ENCODE peak calls at places on chromosome 22, in four cellular contexts. O is H9, X is brain microvascular endothelial cell, F is endodermal cell. S is an unnamed sample.

GRCh38 chr22:24952837-24953293 is 349 bp downstream of the KIAA1671 start:
- DNase-seq in O (peak; percentile 81), X (peak; percentile 52), F (peak; percentile 90), S (peak; percentile 44)

GRCh38 chr22:36687516-36687915 is 16.0 kb downstream of the CACNG2 start:
- DNase-seq in O (no peak), X (no peak), F (no peak), S (no peak)

GRCh38 chr22:26589367-26589844 is 526 bp downstream of the TPST2 start:
- DNase-seq in O (no peak), X (no peak), F (peak; percentile 82), S (no peak)

GRCh38 chr22:23398701-23399366 is 181.3 kb downstream of the IGLL1 start:
- DNase-seq in O (no peak), X (no peak), F (no peak), S (no peak)

GRCh38 chr22:37906364-37907008 is 389 bp downstream of the MICALL1 start:
- DNase-seq in O (no peak), X (no peak), F (no peak), S (no peak)

GRCh38 chr22:36743591-36744412 is 32.1 kb downstream of the IFT27 start:
- DNase-seq in O (peak; percentile 22), X (no peak), F (peak; percentile 38), S (no peak)

GRCh38 chr22:50445071-50445879 is 29.6 kb downstream of the SBF1 start:
- DNase-seq in O (no peak), X (no peak), F (no peak), S (no peak)

GRCh38 chr22:32005453-32005852 is 37.6 kb upstream of the SLC5A1 start:
- DNase-seq in O (no peak), X (peak; percentile 45), F (no peak), S (no peak)

GRCh38 chr22:49433717-49434611 is 393.7 kb downstream of the BRD1 start:
- DNase-seq in O (peak; percentile 71), X (no peak), F (peak; percentile 85), S (no peak)

GRCh38 chr22:31393890-31394289 is 5.5 kb upstream of the DRG1 start:
- DNase-seq in O (no peak), X (peak; percentile 9), F (no peak), S (no peak)

GRCh38 chr22:41485033-41485432 is 16.1 kb downstream of the ACO2 start:
- DNase-seq in O (no peak), X (no peak), F (no peak), S (no peak)

GRCh38 chr22:18965526-18966421 is 29.7 kb upstream of the PRODH start:
- DNase-seq in O (no peak), X (no peak), F (no peak), S (no peak)

GRCh38 chr22:36386900-36387663 is 685 bp downstream of the MYH9 start:
- DNase-seq in O (no peak), X (no peak), F (peak; percentile 53), S (no peak)

GRCh38 chr22:45212306-45212709 is 28.4 kb downstream of the KIAA0930 start:
- DNase-seq in O (no peak), X (peak; percentile 91), F (peak; percentile 87), S (peak; percentile 84)

GRCh38 chr22:25818541-25818940 is 76.6 kb downstream of the MYO18B start:
- DNase-seq in O (no peak), X (no peak), F (no peak), S (no peak)

GRCh38 chr22:25403752-25404471 is 160.6 kb upstream of the GRK3 start:
- DNase-seq in O (no peak), X (no peak), F (peak; percentile 72), S (no peak)

DNA sequence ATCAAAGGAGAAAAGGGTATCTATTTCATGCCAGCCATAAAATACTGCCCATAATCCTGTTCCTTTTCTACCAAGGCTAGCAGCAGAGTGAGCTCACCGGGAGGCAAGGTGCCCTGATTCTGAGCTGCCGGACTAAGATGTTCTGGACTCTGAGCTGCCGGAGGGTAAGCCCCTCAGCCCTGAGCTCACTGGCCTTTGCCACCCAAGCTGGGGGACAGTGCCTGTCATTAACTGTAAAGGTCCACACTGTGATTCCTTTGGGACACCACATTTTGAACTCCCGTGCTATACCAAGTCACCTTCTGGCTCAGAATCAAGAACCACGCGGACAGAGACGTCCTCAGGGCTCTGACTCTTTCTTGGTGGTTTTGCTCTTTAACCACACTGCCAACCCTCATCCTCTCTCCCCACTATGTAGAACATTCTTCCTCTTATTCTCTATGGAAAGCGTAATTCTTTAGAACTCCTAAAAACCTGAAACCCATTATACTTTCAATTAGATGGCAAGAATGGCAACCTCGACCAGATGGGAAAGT is 88.4 kb upstream of the BID start:
- DNase-seq in O (no peak), X (no peak), F (no peak), S (no peak)
- H3K27ac ChIP-seq in O (no peak overlapping the region), X (no peak overlapping the region), F (no peak overlapping the region), S (no peak overlapping the region)

DNA sequence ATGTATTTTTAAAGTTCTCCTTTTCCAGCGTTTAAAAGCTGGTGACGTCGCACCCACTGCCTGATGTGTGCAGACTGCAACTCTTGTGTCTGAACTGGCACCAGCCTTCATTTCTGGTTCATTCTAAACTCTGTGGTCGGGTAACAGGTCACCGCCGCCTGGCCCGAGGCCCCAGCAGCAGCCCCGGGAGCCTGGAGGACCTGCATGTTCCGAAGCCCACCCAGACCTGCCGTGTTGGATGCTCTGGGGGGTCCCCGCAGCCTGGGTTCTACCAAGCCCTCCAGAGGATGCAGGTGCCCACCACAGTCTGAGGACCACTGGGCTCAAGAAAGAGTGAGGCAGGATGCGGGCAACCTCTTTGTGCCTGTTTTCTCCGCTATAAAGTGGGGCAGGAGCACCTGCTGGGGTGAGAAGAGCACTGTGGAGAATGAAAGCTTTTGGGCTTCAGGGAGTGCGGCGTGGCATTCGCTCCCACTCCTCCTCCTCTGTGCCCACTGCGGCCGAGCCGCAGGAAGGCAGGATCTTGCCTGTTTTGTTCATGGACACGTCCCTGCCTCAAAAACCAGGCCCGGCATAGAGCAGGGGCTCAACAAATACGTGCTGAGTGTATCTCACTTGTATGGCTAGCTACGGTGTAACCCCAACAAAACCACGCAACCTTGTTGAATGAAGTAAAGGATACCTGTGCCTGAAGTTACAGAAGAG is 40.1 kb downstream of the CERK start:
- DNase-seq in O (no peak), X (no peak), F (no peak), S (no peak)
- H3K27ac ChIP-seq in O (no peak overlapping the region), X (no peak overlapping the region), F (no peak overlapping the region), S (no peak overlapping the region)

GRCh38 chr22:28917747-28918543 is 34.6 kb downstream of the ZNRF3 start:
- DNase-seq in O (no peak), X (no peak), F (peak; percentile 70), S (no peak)
- H3K27ac ChIP-seq in O (no peak overlapping the region), X (no peak overlapping the region), F (peak overlapping the region; percentile 86), S (peak overlapping the region; percentile 81)

DNA sequence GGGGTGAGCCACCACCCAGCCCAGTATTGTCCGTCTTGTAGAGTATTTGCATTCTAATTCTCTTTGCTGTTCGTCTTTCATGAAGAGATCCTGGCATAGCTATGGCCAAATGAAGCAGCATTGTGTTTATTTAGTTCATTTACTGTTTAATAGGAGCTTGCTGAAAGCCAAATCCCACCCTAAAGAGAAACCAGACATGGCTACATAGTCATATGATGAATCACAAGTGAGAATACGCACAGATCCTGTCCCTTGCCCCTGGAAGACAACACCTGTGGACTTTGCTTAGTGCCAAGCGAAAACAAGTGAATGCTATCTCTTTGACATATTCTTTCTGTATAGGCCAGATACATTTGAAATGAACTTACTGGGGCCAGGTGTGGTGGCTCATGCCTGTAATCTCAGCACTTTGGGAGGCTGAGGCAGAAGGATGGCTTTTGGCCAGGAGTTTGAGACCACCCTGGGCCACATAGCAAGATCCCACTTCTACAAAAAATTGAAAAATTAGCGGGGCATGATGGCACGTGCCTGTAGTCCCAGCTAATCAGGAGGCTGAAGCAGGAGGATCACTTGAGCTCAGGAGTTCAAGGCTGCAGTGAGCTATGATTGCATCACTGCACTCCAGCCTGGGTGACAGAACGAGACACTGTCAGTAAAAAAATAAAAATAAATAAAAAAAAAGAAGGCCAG is 5.1 kb upstream of the ARFGAP3 start:
- DNase-seq in O (no peak), X (peak; percentile 60), F (no peak), S (no peak)
- H3K27ac ChIP-seq in O (no peak overlapping the region), X (peak overlapping the region; percentile 91), F (no peak overlapping the region), S (no peak overlapping the region)

S was measured in caudate nucleus.